ENCODE peak calls at places on chromosomes 16 and 17, in four cellular contexts. Y is type B pancreatic cell, L is NB4, S is DMS 273 treated with DMSO at 0.1 percent for 48 hours. Q is an unnamed sample.

GRCh38 chr16:25395528-25395927 is 137.9 kb upstream of the ZKSCAN2 start:
- DNase-seq in S (no peak), L (peak; percentile 25), Y (no peak), Q (no peak)

GRCh38 chr16:60905806-60906205 is 1130.4 kb downstream of the CDH8 start:
- DNase-seq in Y (no peak), L (no peak), S (no peak), Q (no peak)

GRCh38 chr16:3509470-3509928 is 8.7 kb downstream of the CLUAP1 start:
- DNase-seq in L (no peak), Y (no peak), S (no peak), Q (no peak)

GRCh38 chr17:3918372-3919122 is 2.3 kb upstream of the P2RX1 start:
- DNase-seq in Y (no peak), L (no peak), S (no peak), Q (no peak)

GRCh38 chr16:5220705-5221104 is 123.1 kb upstream of the EEF2KMT start:
- DNase-seq in Y (no peak), L (no peak), S (no peak), Q (no peak)

GRCh38 chr17:69471406-69471805 is 56.9 kb downstream of the MAP2K6 start:
- DNase-seq in Y (no peak), S (no peak), L (no peak), Q (no peak)

GRCh38 chr16:48960830-48961229 is 320.8 kb downstream of the CBLN1 start:
- DNase-seq in Y (no peak), S (no peak), L (no peak), Q (no peak)

GRCh38 chr17:1686086-1686485 is 1.4 kb upstream of the PRPF8 start:
- DNase-seq in L (no peak), Y (no peak), S (no peak), Q (no peak)

GRCh38 chr17:50918933-50919296 is 52.8 kb upstream of the TOB1 start:
- DNase-seq in L (no peak), S (no peak), Y (no peak), Q (no peak)

GRCh38 chr16:13076878-13077277 is 175.5 kb downstream of the SHISA9 start:
- DNase-seq in S (no peak), L (no peak), Y (no peak), Q (no peak)

GRCh38 chr16:19316846-19317245 is 31.3 kb downstream of the CLEC19A start:
- DNase-seq in L (no peak), S (peak; percentile 7), Y (no peak), Q (peak; percentile 46)

GRCh38 chr16:49867234-49867633 is 11.3 kb upstream of the ZNF423 start:
- DNase-seq in Y (no peak), L (no peak), S (no peak), Q (no peak)

GRCh38 chr17:40637931-40638330 is 9.7 kb downstream of the SMARCE1 start:
- DNase-seq in S (no peak), Y (no peak), L (no peak), Q (no peak)

GRCh38 chr17:77382966-77383612 is 242.3 kb downstream of the SEC14L1 start:
- DNase-seq in L (no peak), S (peak; percentile 19), Y (no peak), Q (no peak)

GRCh38 chr16:3952342-3953131 is 72.0 kb upstream of the CREBBP start:
- DNase-seq in S (no peak), Y (no peak), L (peak; percentile 95), Q (no peak)

GRCh38 chr16:10547708-10548107 is 32.7 kb downstream of the EMP2 start:
- DNase-seq in S (no peak), Y (no peak), L (no peak), Q (no peak)

GRCh38 chr17:68296217-68297140 is 5.2 kb downstream of the ARSG start:
- DNase-seq in L (peak; percentile 72), S (no peak), Y (no peak), Q (no peak)

GRCh38 chr17:59423137-59423703 is 91.8 kb downstream of the YPEL2 start:
- DNase-seq in S (no peak), Y (no peak), L (no peak), Q (no peak)

GRCh38 chr16:678858-679807 is 1.1 kb upstream of the STUB1 start:
- DNase-seq in S (peak; percentile 54), Y (no peak), L (peak; percentile 70), Q (peak; percentile 34)

GRCh38 chr17:19533718-19534561 is at the start of gene SLC47A1:
- DNase-seq in Y (no peak), S (no peak), L (peak; percentile 40), Q (no peak)

GRCh38 chr17:74452027-74452840 is 14.2 kb upstream of the CD300A start:
- DNase-seq in Y (no peak), L (peak; percentile 38), S (peak; percentile 52), Q (peak; percentile 45)

GRCh38 chr16:85216522-85217375 is 104.5 kb upstream of the CIBAR2 start:
- DNase-seq in Y (no peak), S (no peak), L (no peak), Q (no peak)